ENCODE peak calls at places on chromosomes 13 and 19, in six cellular contexts. X is body of pancreas, F is cardiac fibroblast, R is GM23338, V is upper lobe of right lung, K is heart right ventricle. Y is an unnamed sample.

GRCh38 chr13:44078806-44079378 is 199.2 kb downstream of the LACC1 start:
- DNase-seq in X (no peak), F (no peak), R (peak), V (no peak), K (no peak), Y (no peak)

GRCh38 chr13:50400035-50400726 is 384.9 kb downstream of the KCNRG start:
- DNase-seq in X (peak), F (no peak), R (no peak), V (no peak), K (peak), Y (peak)

GRCh38 chr19:29785955-29786589 is 25.7 kb upstream of the CCNE1 start:
- DNase-seq in X (no peak), F (no peak), R (peak), V (no peak), K (no peak), Y (no peak)

GRCh38 chr19:45195764-45196163 is 17.2 kb downstream of the BLOC1S3 start:
- DNase-seq in X (no peak), F (no peak), R (no peak), V (no peak), K (no peak), Y (no peak)

GRCh38 chr13:27026396-27026795 is 145.2 kb downstream of the USP12 start:
- DNase-seq in X (no peak), F (no peak), R (no peak), V (no peak), K (no peak), Y (no peak)

GRCh38 chr13:38103851-38104250 is 234.3 kb upstream of the TRPC4 start:
- DNase-seq in X (no peak), F (peak), R (no peak), V (no peak), K (no peak), Y (no peak)

GRCh38 chr19:33482486-33482885 is 39.1 kb downstream of the PEPD start:
- DNase-seq in X (no peak), F (peak), R (no peak), V (no peak), K (no peak), Y (no peak)

GRCh38 chr13:101919541-101920306 is 467.2 kb downstream of the ITGBL1 start:
- DNase-seq in X (no peak), F (peak), R (peak), V (no peak), K (peak), Y (peak)

GRCh38 chr13:48160879-48161278 is 66.0 kb upstream of the MED4 start:
- DNase-seq in X (no peak), F (peak), R (no peak), V (no peak), K (peak), Y (peak)

GRCh38 chr13:44756411-44756810 is 180.3 kb upstream of the TSC22D1 start:
- DNase-seq in X (no peak), F (no peak), R (no peak), V (no peak), K (no peak), Y (no peak)

GRCh38 chr19:3187662-3188511 is 2.2 kb downstream of the NCLN start:
- DNase-seq in X (no peak), F (no peak), R (no peak), V (no peak), K (no peak), Y (no peak)

GRCh38 chr13:56352356-56352755 is 788.4 kb upstream of the PRR20A start:
- DNase-seq in X (no peak), F (no peak), R (no peak), V (no peak), K (no peak), Y (peak)

GRCh38 chr13:56352901-56353300 is 787.8 kb upstream of the PRR20A start:
- DNase-seq in X (no peak), F (no peak), R (no peak), V (no peak), K (no peak), Y (peak)

GRCh38 chr13:56347014-56347413 is 793.7 kb upstream of the PRR20A start:
- DNase-seq in X (no peak), F (no peak), R (no peak), V (no peak), K (no peak), Y (no peak)

GRCh38 chr13:56349866-56350265 is 790.9 kb upstream of the PRR20A start:
- DNase-seq in X (no peak), F (no peak), R (no peak), V (no peak), K (no peak), Y (no peak)

GRCh38 chr13:56351041-56351440 is 789.7 kb upstream of the PRR20A start:
- DNase-seq in X (no peak), F (no peak), R (peak), V (no peak), K (no peak), Y (peak)
- TF ChIP-seq CTCF in X (no peak), F (no peak), R (peak), V (no peak), K (no peak), Y (no peak)

DNA sequence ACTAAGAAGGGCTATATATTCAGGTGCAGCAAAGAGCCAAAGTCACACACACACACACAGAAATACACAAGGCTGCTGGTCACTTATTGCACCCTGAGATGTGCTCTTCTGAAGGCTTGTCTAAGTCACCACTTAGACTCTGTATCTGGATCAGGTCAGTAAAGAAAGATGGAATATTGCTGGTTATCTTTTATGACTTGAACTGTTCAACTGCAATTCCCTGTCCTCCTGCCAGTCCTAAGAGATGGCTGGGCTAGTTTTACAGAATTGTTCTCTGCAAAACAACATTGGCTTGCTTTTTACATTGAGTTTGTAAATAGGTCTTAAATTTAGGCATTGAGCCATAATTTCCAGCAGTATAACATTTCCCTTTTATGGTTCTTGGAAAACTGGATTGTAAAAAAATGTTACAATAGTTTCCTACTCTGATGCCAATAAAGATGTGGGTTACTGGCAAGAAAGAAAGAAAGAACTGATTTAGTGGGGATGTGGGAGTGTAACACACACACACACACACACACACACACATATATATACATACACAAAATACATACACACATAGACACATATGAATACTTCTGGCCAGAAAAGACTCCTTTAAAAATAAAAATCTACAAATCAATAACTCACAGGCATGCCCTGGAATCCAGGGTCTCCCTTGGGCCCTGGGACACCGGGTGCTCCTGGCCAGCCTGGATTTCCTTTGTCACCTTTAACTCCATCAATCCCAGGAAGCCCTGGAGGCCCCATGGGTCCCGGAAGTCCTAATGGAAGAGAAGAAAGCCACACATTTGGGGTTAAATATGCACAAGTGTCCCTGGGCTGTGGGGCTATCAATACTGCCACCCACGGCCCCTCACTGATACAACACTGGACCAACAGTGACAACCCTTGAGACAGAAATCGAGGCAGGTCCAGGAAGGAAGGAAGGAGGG is 137.7 kb downstream of the COL4A1 start:
- DNase-seq in X (no peak), F (no peak), R (no peak), V (no peak), K (no peak), Y (no peak)
- TF ChIP-seq CTCF in X (no peak), F (no peak), R (no peak), V (no peak), K (no peak), Y (no peak)

GRCh38 chr19:57907394-57907793 is 9.0 kb downstream of the ZNF417 start:
- DNase-seq in X (no peak), F (no peak), R (no peak), V (no peak), K (no peak), Y (no peak)

GRCh38 chr19:57905258-57905657 is 11.1 kb downstream of the ZNF417 start:
- DNase-seq in X (no peak), F (no peak), R (no peak), V (no peak), K (no peak), Y (no peak)

DNA sequence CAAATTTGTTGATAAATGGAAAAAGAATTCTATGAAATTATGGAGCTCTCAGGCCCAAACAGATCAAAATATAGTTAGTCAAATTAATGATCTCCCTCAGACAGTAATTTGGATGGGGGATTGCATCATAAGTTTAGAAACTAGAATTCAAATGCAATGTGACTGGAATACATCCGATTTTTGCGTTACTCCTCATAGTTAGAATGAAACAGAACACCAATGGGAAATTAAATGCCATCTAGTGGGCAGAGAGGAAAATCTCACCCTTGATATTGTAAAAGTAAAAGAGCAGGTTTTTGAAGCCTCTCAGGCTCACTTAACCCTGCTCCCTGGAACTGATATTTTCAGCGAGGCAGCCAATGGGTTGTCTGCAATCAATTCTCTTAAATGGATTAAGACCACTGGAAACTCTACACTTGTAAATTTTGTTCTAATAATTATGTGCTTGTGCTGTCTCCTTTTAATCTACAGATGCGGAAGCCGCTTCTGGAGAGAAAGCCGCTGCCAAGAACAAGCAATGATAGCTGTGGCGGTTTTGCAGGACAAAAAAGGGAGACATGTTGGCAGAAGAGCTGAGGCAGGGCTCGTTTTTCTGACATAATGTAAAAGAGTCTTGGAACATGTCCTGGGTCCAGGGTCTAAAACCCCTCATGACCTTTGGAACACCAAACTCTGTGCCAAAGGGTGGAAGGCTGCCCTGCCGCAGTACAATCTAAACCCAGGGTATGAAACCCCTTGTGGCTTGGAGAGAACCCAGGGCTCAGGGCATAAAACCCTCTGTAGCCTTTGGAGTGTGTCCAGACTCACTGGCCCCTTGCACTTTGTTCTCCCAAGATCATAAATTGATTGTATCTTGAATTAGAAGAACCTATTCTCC is 12.9 kb downstream of the ZNF417 start:
- DNase-seq in X (no peak), F (peak), R (peak), V (no peak), K (no peak), Y (peak)
- TF ChIP-seq CTCF in X (peak), F (peak), R (peak), V (peak), K (peak), Y (peak)

GRCh38 chr19:5317321-5317720 is 23.3 kb downstream of the PTPRS start:
- DNase-seq in X (no peak), F (peak), R (no peak), V (no peak), K (no peak), Y (no peak)
- TF ChIP-seq CTCF in X (no peak), F (no peak), R (no peak), V (no peak), K (no peak), Y (no peak)

DNA sequence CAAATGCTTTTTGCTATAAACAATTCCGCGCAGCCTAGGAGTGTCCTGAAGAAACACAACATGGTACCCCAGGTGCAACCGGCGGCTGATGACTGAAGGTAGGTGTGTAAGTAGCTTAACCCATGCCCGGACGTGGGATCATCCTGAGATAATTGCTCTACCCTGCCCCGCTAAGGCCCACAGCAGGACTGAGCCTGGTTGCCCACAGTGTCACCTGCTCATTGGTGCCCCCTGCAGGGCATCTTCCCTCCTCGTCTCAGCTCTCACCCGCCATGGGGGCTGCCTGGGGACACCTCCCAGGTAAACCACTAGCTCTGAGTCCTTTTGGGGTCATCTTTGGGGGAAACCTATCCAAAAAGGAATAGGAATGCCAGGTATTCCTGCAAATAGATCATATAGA is 22.3 kb downstream of the TMEM161A start:
- DNase-seq in X (no peak), F (peak), R (peak), V (peak), K (no peak), Y (peak)
- TF ChIP-seq CTCF in X (peak), F (peak), R (peak), V (peak), K (peak), Y (peak)

GRCh38 chr13:110714798-110715394 is 1.4 kb downstream of the ING1 start:
- DNase-seq in X (peak), F (peak), R (peak), V (peak), K (peak), Y (peak)
- TF ChIP-seq CTCF in X (no peak), F (no peak), R (peak), V (no peak), K (no peak), Y (no peak)

GRCh38 chr19:36331353-36332228 is 47.4 kb downstream of the ZFP14 start:
- DNase-seq in X (peak), F (peak), R (peak), V (peak), K (peak), Y (peak)
- TF ChIP-seq CTCF in X (no peak), F (no peak), R (no peak), V (no peak), K (no peak), Y (no peak)

GRCh38 chr13:95745752-95746151 is 68.8 kb downstream of the DNAJC3 start:
- DNase-seq in X (no peak), F (no peak), R (peak), V (no peak), K (no peak), Y (no peak)
- TF ChIP-seq CTCF in X (no peak), F (peak), R (no peak), V (no peak), K (no peak), Y (no peak)

DNA sequence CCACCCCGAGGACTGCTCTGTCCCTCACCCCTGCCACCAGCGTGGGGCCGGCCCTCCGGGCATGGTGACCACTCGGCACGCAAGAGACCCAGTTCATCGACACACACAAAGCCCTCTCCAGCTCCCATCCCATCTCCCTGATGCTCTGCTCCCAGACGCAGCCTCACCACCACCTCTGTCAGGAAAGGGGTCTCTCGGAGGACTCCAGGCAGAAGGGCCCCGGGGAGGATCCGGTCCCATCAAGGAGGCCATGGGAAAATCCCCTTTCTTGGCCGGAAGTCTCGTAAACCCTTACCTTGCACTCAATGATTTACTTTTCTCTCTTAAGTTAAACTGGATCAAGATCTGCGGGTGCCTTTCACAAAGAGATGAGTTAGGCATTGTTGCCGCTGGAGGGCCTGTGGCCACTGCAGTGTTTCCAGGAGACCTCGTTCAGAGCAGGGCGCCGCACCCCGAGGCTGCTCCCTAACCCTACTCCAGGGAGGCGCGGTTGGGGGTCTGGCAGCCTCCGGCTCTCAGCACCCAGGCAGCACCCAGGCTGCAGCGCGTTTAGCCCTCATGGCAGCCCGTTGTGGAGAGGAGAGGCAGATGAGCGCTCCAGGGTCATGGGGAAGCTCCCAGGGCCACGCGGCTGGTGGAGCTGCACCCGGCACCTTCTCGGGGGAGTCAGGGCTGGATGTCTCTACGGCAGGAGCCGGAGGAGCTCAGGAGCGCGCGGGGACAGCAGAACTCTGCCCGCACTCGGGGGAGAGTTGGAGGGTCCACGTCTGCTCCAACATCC is 31.0 kb downstream of the C2CD4C start:
- DNase-seq in X (no peak), F (no peak), R (no peak), V (peak), K (no peak), Y (no peak)
- TF ChIP-seq CTCF in X (no peak), F (no peak), R (no peak), V (no peak), K (no peak), Y (no peak)

Y was measured in MCF 10A.